ENCODE peak calls at places on chromosome 22, in four cellular contexts. One of them, this sample, is unnamed.

GRCh38 chr22:37457093-37457893 is 28.9 kb downstream of the MFNG start:
- DNase-seq in anterior cingulate cortex: peak; percentile 24
- DNase-seq in immature natural killer cell: peak; percentile 70
- DNase-seq in B cell: peak; percentile 80
- DNase-seq in this sample: peak; percentile 76

GRCh38 chr22:47398921-47399790 is 636.7 kb downstream of the TBC1D22A start:
- DNase-seq in immature natural killer cell: no peak
- DNase-seq in B cell: no peak
- DNase-seq in anterior cingulate cortex: no peak
- DNase-seq in this sample: no peak

GRCh38 chr22:46754826-46755225 is 7.6 kb upstream of the TBC1D22A start:
- DNase-seq in anterior cingulate cortex: no peak
- DNase-seq in B cell: no peak
- DNase-seq in immature natural killer cell: no peak
- DNase-seq in this sample: no peak

GRCh38 chr22:20436309-20437252 is 1.0 kb downstream of the SCARF2 start:
- DNase-seq in anterior cingulate cortex: no peak
- DNase-seq in immature natural killer cell: peak; percentile 16
- DNase-seq in B cell: no peak
- DNase-seq in this sample: peak; percentile 70

GRCh38 chr22:49600891-49601431 is 226.7 kb downstream of the BRD1 start:
- DNase-seq in anterior cingulate cortex: no peak
- DNase-seq in B cell: no peak
- DNase-seq in immature natural killer cell: no peak
- DNase-seq in this sample: no peak

GRCh38 chr22:32202539-32203180 is 2.2 kb downstream of the RFPL2 start:
- DNase-seq in B cell: no peak
- DNase-seq in anterior cingulate cortex: no peak
- DNase-seq in immature natural killer cell: no peak
- DNase-seq in this sample: no peak

GRCh38 chr22:49600452-49600847 is 227.2 kb downstream of the BRD1 start:
- DNase-seq in anterior cingulate cortex: no peak
- DNase-seq in immature natural killer cell: no peak
- DNase-seq in B cell: no peak
- DNase-seq in this sample: no peak

GRCh38 chr22:50626856-50627451 is 998 bp downstream of the ARSA start:
- DNase-seq in anterior cingulate cortex: no peak
- DNase-seq in B cell: no peak
- DNase-seq in immature natural killer cell: no peak
- DNase-seq in this sample: no peak

GRCh38 chr22:43331698-43332097 is 11.5 kb downstream of the SCUBE1 start:
- DNase-seq in immature natural killer cell: no peak
- DNase-seq in anterior cingulate cortex: no peak
- DNase-seq in B cell: no peak
- DNase-seq in this sample: no peak

GRCh38 chr22:22817468-22818201 is 70.0 kb upstream of the IGLL5 start:
- DNase-seq in B cell: no peak
- DNase-seq in anterior cingulate cortex: no peak
- DNase-seq in immature natural killer cell: no peak
- DNase-seq in this sample: no peak

GRCh38 chr22:20656902-20657836 is 116.7 kb upstream of the SERPIND1 start:
- DNase-seq in anterior cingulate cortex: no peak
- DNase-seq in immature natural killer cell: peak; percentile 6
- DNase-seq in B cell: no peak
- DNase-seq in this sample: no peak

GRCh38 chr22:20021196-20022181 is 579 bp downstream of the TANGO2 start:
- DNase-seq in B cell: no peak
- DNase-seq in anterior cingulate cortex: peak; percentile 22
- DNase-seq in immature natural killer cell: no peak
- DNase-seq in this sample: peak; percentile 90

GRCh38 chr22:26554956-26555355 is 35.0 kb downstream of the TPST2 start:
- DNase-seq in B cell: no peak
- DNase-seq in immature natural killer cell: no peak
- DNase-seq in anterior cingulate cortex: no peak
- DNase-seq in this sample: no peak

GRCh38 chr22:38728899-38729796 is 23.4 kb downstream of the GTPBP1 start:
- DNase-seq in B cell: peak; percentile 11
- DNase-seq in anterior cingulate cortex: no peak
- DNase-seq in immature natural killer cell: no peak
- DNase-seq in this sample: no peak

GRCh38 chr22:37310075-37310606 is 27.8 kb downstream of the CYTH4 start:
- DNase-seq in immature natural killer cell: peak; percentile 22
- DNase-seq in B cell: no peak
- DNase-seq in anterior cingulate cortex: no peak
- DNase-seq in this sample: no peak

GRCh38 chr22:22397292-22397870 is 111.2 kb downstream of the ZNF280B start:
- DNase-seq in immature natural killer cell: no peak
- DNase-seq in anterior cingulate cortex: no peak
- DNase-seq in B cell: no peak
- DNase-seq in this sample: peak; percentile 76

GRCh38 chr22:37778370-37779009 is 29.2 kb upstream of the GCAT start:
- DNase-seq in immature natural killer cell: no peak
- DNase-seq in B cell: no peak
- DNase-seq in anterior cingulate cortex: no peak
- DNase-seq in this sample: no peak

GRCh38 chr22:17578129-17578754 is 14.9 kb downstream of the SLC25A18 start:
- DNase-seq in anterior cingulate cortex: no peak
- DNase-seq in immature natural killer cell: no peak
- DNase-seq in B cell: no peak
- DNase-seq in this sample: peak; percentile 74

GRCh38 chr22:23361676-23362075 is 181.4 kb downstream of the BCR start:
- DNase-seq in immature natural killer cell: no peak
- DNase-seq in B cell: no peak
- DNase-seq in anterior cingulate cortex: no peak
- DNase-seq in this sample: no peak

GRCh38 chr22:50017701-50018224 is 5.2 kb upstream of the IL17REL start:
- DNase-seq in immature natural killer cell: no peak
- DNase-seq in B cell: peak; percentile 29
- DNase-seq in anterior cingulate cortex: no peak
- DNase-seq in this sample: no peak

GRCh38 chr22:38104084-38104483 is 6.4 kb downstream of the BAIAP2L2 start:
- DNase-seq in B cell: no peak
- DNase-seq in anterior cingulate cortex: no peak
- DNase-seq in immature natural killer cell: no peak
- DNase-seq in this sample: peak; percentile 23

GRCh38 chr22:17537155-17537554 is 26.1 kb upstream of the SLC25A18 start:
- DNase-seq in B cell: no peak
- DNase-seq in anterior cingulate cortex: no peak
- DNase-seq in immature natural killer cell: no peak
- DNase-seq in this sample: no peak

GRCh38 chr22:30829901-30830550 is 135.4 kb downstream of the OSBP2 start:
- DNase-seq in immature natural killer cell: no peak
- DNase-seq in anterior cingulate cortex: no peak
- DNase-seq in B cell: no peak
- DNase-seq in this sample: no peak

GRCh38 chr22:35434061-35434750 is 34.3 kb downstream of the MCM5 start:
- DNase-seq in anterior cingulate cortex: no peak
- DNase-seq in immature natural killer cell: no peak
- DNase-seq in B cell: no peak
- DNase-seq in this sample: no peak

GRCh38 chr22:47920380-47920959 is 1158.0 kb downstream of the TBC1D22A start:
- DNase-seq in immature natural killer cell: no peak
- DNase-seq in B cell: no peak
- DNase-seq in anterior cingulate cortex: no peak
- DNase-seq in this sample: no peak

GRCh38 chr22:21816787-21817496 is 50.5 kb downstream of the MAPK1 start:
- DNase-seq in anterior cingulate cortex: no peak
- DNase-seq in B cell: peak; percentile 72
- DNase-seq in immature natural killer cell: peak; percentile 77
- DNase-seq in this sample: no peak

GRCh38 chr22:25048659-25049657 is 96.4 kb downstream of the KIAA1671 start:
- DNase-seq in anterior cingulate cortex: peak; percentile 26
- DNase-seq in B cell: peak; percentile 53
- DNase-seq in immature natural killer cell: peak; percentile 71
- DNase-seq in this sample: peak; percentile 46

GRCh38 chr22:18987765-18988164 is 51.7 kb upstream of the PRODH start:
- DNase-seq in immature natural killer cell: no peak
- DNase-seq in anterior cingulate cortex: no peak
- DNase-seq in B cell: no peak
- DNase-seq in this sample: no peak